ENCODE peak calls at places on chromosomes 4 and X, in ten cellular contexts. D is endothelial cell of umbilical vein; I is GM12865; K is posterior vena cava; M is LoVo; W is NCI-H345; Q is dermis microvascular lymphatic vessel endothelial cell; J is lower lobe of right lung; N is stimulated activated CD4-positive, alpha-beta T cell treated with anti-CD3 and anti-CD28 coated beads, Interleukin-2, amount 100 ng/mL, for 48 hours; C is activated CD8-positive, alpha-beta T cell treated with anti-CD3 and anti-CD28 coated beads for 36 hours. H is an unnamed sample.

GRCh38 chr4:5381981-5382441 is 326.3 kb downstream of the EVC2 start:
- DNase-seq in D (no peak), I (no peak), K (no peak), M (no peak), W (no peak), Q (peak; percentile 37), J (no peak), N (no peak), C (no peak), H (no peak)

GRCh38 chr4:89489338-89489771 is 181.8 kb upstream of the GPRIN3 start:
- DNase-seq in D (peak; percentile 93), I (no peak), K (peak; percentile 70), M (no peak), W (no peak), Q (peak; percentile 87), J (no peak), N (no peak), C (no peak), H (no peak)

GRCh38 chr4:152257601-152258066 is 278.3 kb downstream of the FBXW7 start:
- DNase-seq in D (peak; percentile 62), I (no peak), K (no peak), M (peak; percentile 6), W (no peak), Q (peak; percentile 65), J (no peak), N (no peak), C (no peak), H (no peak)

GRCh38 chr4:129062580-129062979 is 30.8 kb downstream of the SCLT1 start:
- DNase-seq in D (no peak), I (no peak), K (no peak), M (no peak), W (no peak), Q (no peak), J (no peak), N (no peak), C (no peak), H (no peak)

GRCh38 chr4:80568891-80569290 is 233.4 kb downstream of the CFAP299 start:
- DNase-seq in D (no peak), I (no peak), K (no peak), M (no peak), W (no peak), Q (no peak), J (no peak), N (no peak), C (no peak), H (no peak)

GRCh38 chrX:20059467-20060128 is 57.1 kb downstream of the MAP7D2 start:
- DNase-seq in D (no peak), I (no peak), K (no peak), M (no peak), W (no peak), Q (no peak), J (no peak), N (no peak), C (no peak), H (no peak)

GRCh38 chrX:41619221-41619620 is 69.6 kb upstream of the GPR34 start:
- DNase-seq in D (no peak), I (no peak), K (no peak), M (no peak), W (no peak), Q (no peak), J (no peak), N (no peak), C (no peak), H (no peak)

GRCh38 chr4:86730310-86730709 is 118.9 kb downstream of the SLC10A6 start:
- DNase-seq in D (no peak), I (peak; percentile 53), K (no peak), M (no peak), W (no peak), Q (no peak), J (no peak), N (no peak), C (no peak), H (no peak)

GRCh38 chr4:13399257-13399656 is 84.9 kb downstream of the RAB28 start:
- DNase-seq in D (no peak), I (no peak), K (no peak), M (no peak), W (no peak), Q (no peak), J (no peak), N (no peak), C (no peak), H (no peak)

GRCh38 chrX:116204947-116205346 is 34.4 kb downstream of the AGTR2 start:
- DNase-seq in D (peak; percentile 1), I (peak; percentile 0), K (no peak), M (peak; percentile 5), W (peak; percentile 10), Q (no peak), J (no peak), N (no peak), C (no peak), H (no peak)

GRCh38 chr4:159048166-159048886 is 54.6 kb upstream of the RAPGEF2 start:
- DNase-seq in D (peak; percentile 89), I (no peak), K (peak; percentile 87), M (peak; percentile 56), W (peak; percentile 50), Q (peak; percentile 89), J (peak; percentile 81), N (no peak), C (no peak), H (peak; percentile 11)

GRCh38 chr4:11470709-11471441 is 42.2 kb upstream of the HS3ST1 start:
- DNase-seq in D (peak; percentile 21), I (no peak), K (no peak), M (no peak), W (no peak), Q (peak; percentile 23), J (no peak), N (no peak), C (peak; percentile 11), H (no peak)

GRCh38 chr4:159950707-159951106 is 847.8 kb downstream of the RAPGEF2 start:
- DNase-seq in D (no peak), I (no peak), K (no peak), M (no peak), W (no peak), Q (no peak), J (no peak), N (no peak), C (no peak), H (no peak)

GRCh38 chr4:90542216-90542615 is 415.0 kb downstream of the CCSER1 start:
- DNase-seq in D (peak; percentile 48), I (no peak), K (no peak), M (no peak), W (peak; percentile 48), Q (peak; percentile 0), J (no peak), N (no peak), C (no peak), H (no peak)

GRCh38 chr4:182242793-182243192 is 409 bp upstream of the TENM3 start:
- DNase-seq in D (no peak), I (no peak), K (no peak), M (peak; percentile 15), W (no peak), Q (no peak), J (no peak), N (no peak), C (no peak), H (no peak)

GRCh38 chrX:69552512-69552911 is 48.4 kb downstream of the NALF2 start:
- DNase-seq in D (no peak), I (no peak), K (no peak), M (no peak), W (no peak), Q (no peak), J (no peak), N (no peak), C (no peak), H (no peak)

GRCh38 chrX:21734175-21734574 is 23.7 kb downstream of the SMPX start:
- DNase-seq in D (no peak), I (no peak), K (no peak), M (no peak), W (no peak), Q (no peak), J (no peak), N (no peak), C (no peak), H (no peak)

GRCh38 chrX:10648608-10649007 is 28.2 kb upstream of the MID1 start:
- DNase-seq in D (peak; percentile 1), I (no peak), K (no peak), M (no peak), W (no peak), Q (peak; percentile 19), J (no peak), N (no peak), C (no peak), H (no peak)

GRCh38 chr4:67735325-67735724 is 18.9 kb downstream of the GNRHR start:
- DNase-seq in D (no peak), I (no peak), K (no peak), M (no peak), W (no peak), Q (no peak), J (no peak), N (no peak), C (no peak), H (no peak)

GRCh38 chr4:155392486-155393184 is 15.9 kb upstream of the MAP9 start:
- DNase-seq in D (no peak), I (no peak), K (no peak), M (peak; percentile 64), W (no peak), Q (no peak), J (no peak), N (no peak), C (no peak), H (no peak)

GRCh38 chr4:71266090-71266794 is 72.6 kb upstream of the SLC4A4 start:
- DNase-seq in D (no peak), I (peak; percentile 35), K (no peak), M (no peak), W (no peak), Q (no peak), J (no peak), N (no peak), C (no peak), H (no peak)

GRCh38 chr4:53365121-53365485 is 758 bp downstream of the SCFD2 start:
- DNase-seq in D (no peak), I (peak; percentile 51), K (no peak), M (no peak), W (no peak), Q (peak; percentile 24), J (no peak), N (no peak), C (peak; percentile 23), H (no peak)

GRCh38 chr4:169485791-169486742 is 126.3 kb downstream of the NEK1 start:
- DNase-seq in D (peak; percentile 78), I (peak; percentile 77), K (no peak), M (peak; percentile 44), W (peak; percentile 30), Q (peak; percentile 69), J (no peak), N (peak; percentile 16), C (peak; percentile 42), H (peak; percentile 6)

GRCh38 chr4:154939851-154940250 is 158.8 kb downstream of the RBM46 start:
- DNase-seq in D (no peak), I (no peak), K (no peak), M (no peak), W (no peak), Q (no peak), J (no peak), N (no peak), C (no peak), H (no peak)

GRCh38 chr4:182560358-182560757 is 317.2 kb downstream of the TENM3 start:
- DNase-seq in D (peak; percentile 66), I (no peak), K (no peak), M (no peak), W (peak; percentile 81), Q (peak; percentile 71), J (no peak), N (no peak), C (no peak), H (no peak)

GRCh38 chr4:98199247-98199646 is 56.0 kb upstream of the STPG2 start:
- DNase-seq in D (no peak), I (peak; percentile 2), K (no peak), M (no peak), W (no peak), Q (no peak), J (no peak), N (no peak), C (no peak), H (no peak)

GRCh38 chr4:142512161-142512560 is 333.9 kb downstream of the INPP4B start:
- DNase-seq in D (no peak), I (no peak), K (no peak), M (no peak), W (no peak), Q (no peak), J (no peak), N (no peak), C (no peak), H (no peak)

GRCh38 chrX:30141966-30142365 is 73.4 kb upstream of the MAGEB2 start:
- DNase-seq in D (peak; percentile 35), I (peak; percentile 63), K (no peak), M (no peak), W (peak; percentile 48), Q (peak; percentile 29), J (no peak), N (peak; percentile 0), C (peak; percentile 3), H (peak; percentile 13)

H was measured in NCI-H1092.